ENCODE peak calls at places on chromosomes 1 and 21, in four cellular contexts. V, B, F and Q are unnamed samples. For H3K36me3 and H3K4me1, the result is how much of the 10 kb centered on the place peaks cover.

GRCh38 chr1:159196543-159196942 is 8.1 kb upstream of the ACKR1 start:
- DNase-seq in V (no peak), B (no peak), F (no peak), Q (no peak)

GRCh38 chr1:176222196-176222595 is 15.1 kb upstream of the COP1 start:
- DNase-seq in V (no peak), B (no peak), F (no peak), Q (no peak)

GRCh38 chr1:8349961-8350360 is 32.0 kb downstream of the SLC45A1 start:
- DNase-seq in V (no peak), B (no peak), F (no peak), Q (peak)

GRCh38 chr1:221510793-221511503 is 230.9 kb downstream of the DUSP10 start:
- DNase-seq in V (no peak), B (no peak), F (no peak), Q (no peak)

GRCh38 chr1:94422115-94422820 is 4.1 kb downstream of the ABCD3 start:
- DNase-seq in V (no peak), B (no peak), F (no peak), Q (no peak)

GRCh38 chr1:66725885-66726665 is 26.2 kb upstream of the DYNLT5 start:
- DNase-seq in V (peak), B (no peak), F (peak), Q (peak)

GRCh38 chr1:204073837-204074273 is 940 bp downstream of the SOX13 start:
- DNase-seq in V (no peak), B (no peak), F (no peak), Q (no peak)

GRCh38 chr1:110187139-110187890 is 22.8 kb upstream of the KCNC4 start:
- DNase-seq in V (no peak), B (no peak), F (no peak), Q (peak)

GRCh38 chr1:28144203-28145135 is 32.0 kb downstream of the PTAFR start:
- DNase-seq in V (no peak), B (no peak), F (no peak), Q (no peak)

GRCh38 chr1:232553050-232553754 is 76.7 kb downstream of the SIPA1L2 start:
- DNase-seq in V (peak), B (no peak), F (peak), Q (peak)

GRCh38 chr1:201468844-201469644 is at the start of gene PHLDA3:
- DNase-seq in V (peak), B (peak), F (peak), Q (peak)

GRCh38 chr1:161885013-161885412 is 118.9 kb downstream of the ATF6 start:
- DNase-seq in V (no peak), B (no peak), F (peak), Q (no peak)

GRCh38 chr21:36860736-36861594 is 105.5 kb downstream of the HLCS start:
- DNase-seq in V (peak), B (no peak), F (no peak), Q (no peak)

GRCh38 chr1:234972411-234973191 is 156.0 kb downstream of the TOMM20 start:
- DNase-seq in V (no peak), B (no peak), F (no peak), Q (no peak)

GRCh38 chr1:205013683-205014367 is 29.2 kb upstream of the CNTN2 start:
- DNase-seq in V (peak), B (no peak), F (no peak), Q (peak)

GRCh38 chr1:911875-912739 is 11.6 kb upstream of the SAMD11 start:
- DNase-seq in V (no peak), B (no peak), F (peak), Q (no peak)

GRCh38 chr1:117810553-117810952 is 118.9 kb downstream of the GDAP2 start:
- DNase-seq in V (no peak), B (no peak), F (no peak), Q (no peak)

GRCh38 chr1:206674745-206675175 is 9.9 kb upstream of the MAPKAPK2 start:
- DNase-seq in V (peak), B (peak), F (peak), Q (no peak)

GRCh38 chr1:203336097-203336496 is 14.8 kb downstream of the FMOD start:
- DNase-seq in V (no peak), B (no peak), F (no peak), Q (no peak)

GRCh38 chr1:35085421-35085820 is 6.2 kb downstream of the ZMYM1 start:
- DNase-seq in V (no peak), B (no peak), F (no peak), Q (no peak)

GRCh38 chr1:54488065-54488750 is 59.8 kb upstream of the ACOT11 start:
- DNase-seq in V (peak), B (peak), F (peak), Q (peak)
- TF ChIP-seq CTCF in V (no peak), B (peak), F (peak), Q (no peak)

GRCh38 chr1:207808322-207808705 is 56.5 kb downstream of the CD46 start:
- DNase-seq in V (peak), B (no peak), F (peak), Q (no peak)

GRCh38 chr1:207804746-207805468 is 53.1 kb downstream of the CD46 start:
- DNase-seq in V (no peak), B (no peak), F (no peak), Q (no peak)

GRCh38 chr1:207805841-207806421 is 54.1 kb downstream of the CD46 start:
- DNase-seq in V (peak), B (no peak), F (peak), Q (peak)

GRCh38 chr1:207807395-207808321 is 55.8 kb downstream of the CD46 start:
- DNase-seq in V (peak), B (no peak), F (peak), Q (no peak)

DNA sequence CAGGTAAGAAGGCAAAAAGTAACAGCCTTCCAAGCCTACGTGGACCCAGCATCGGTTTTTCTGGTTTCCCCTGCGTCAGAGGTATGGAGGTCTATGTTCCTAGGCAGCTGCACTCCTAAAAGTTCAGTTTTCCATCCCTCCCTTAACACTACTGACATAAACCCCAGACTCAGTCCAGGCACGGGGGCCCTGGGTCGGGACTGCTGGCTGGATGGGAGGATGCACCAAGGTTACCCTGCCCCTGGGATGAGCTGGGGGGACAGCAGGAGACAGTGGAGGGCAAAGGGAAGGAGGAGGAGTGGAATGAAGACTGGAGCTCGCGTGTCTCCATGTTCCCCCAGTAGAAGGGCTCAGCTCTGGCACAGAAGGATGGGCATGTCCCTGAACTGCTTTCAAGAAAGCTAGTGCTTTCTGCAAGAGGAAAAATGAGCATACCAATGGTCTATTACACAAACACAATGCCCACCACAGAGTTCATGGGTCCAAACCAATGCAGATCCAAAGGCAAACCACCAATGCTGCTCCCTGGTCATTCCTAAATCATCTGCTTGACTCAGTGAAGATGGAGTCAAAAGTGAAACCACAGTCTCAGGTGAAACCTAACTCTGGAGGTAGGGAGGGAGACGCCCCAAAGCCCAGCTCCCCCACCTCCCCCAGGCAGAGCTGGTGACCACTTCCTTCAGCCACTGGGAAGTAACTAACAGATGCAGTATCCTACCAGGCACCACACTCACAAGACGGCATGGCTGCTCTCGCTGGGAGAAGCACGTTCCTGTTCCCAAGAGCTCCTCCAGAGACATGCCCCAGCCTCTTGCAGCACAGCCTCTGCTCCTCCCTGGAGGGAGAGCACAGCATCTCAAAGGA is 54.9 kb downstream of the CD46 start:
- DNase-seq in V (no peak), B (no peak), F (no peak), Q (no peak)
- H3K36me3 ChIP-seq in V (under half), B (under half), F (under half), Q (under half)

GRCh38 chr1:41486892-41487728 is 2.6 kb upstream of the EDN2 start:
- DNase-seq in V (no peak), B (no peak), F (no peak), Q (no peak)
- H3K4me1 ChIP-seq in V (under half), B (under half), F (half or more), Q (under half)

GRCh38 chr21:42213082-42213774 is 5.7 kb upstream of the ABCG1 start:
- DNase-seq in V (no peak), B (no peak), F (peak), Q (no peak)
- TF ChIP-seq CTCF in V (no peak), B (no peak), F (no peak), Q (no peak)

GRCh38 chr1:13469343-13469742 is 44.5 kb downstream of the LRRC38 start:
- DNase-seq in V (no peak), B (no peak), F (no peak), Q (no peak)
- H3K36me3 ChIP-seq in V (under half), B (under half), F (under half), Q (under half)

GRCh38 chr1:41850029-41850428 is 68.7 kb downstream of the HIVEP3 start:
- DNase-seq in V (no peak), B (no peak), F (no peak), Q (no peak)

GRCh38 chr1:41851589-41851988 is 67.1 kb downstream of the HIVEP3 start:
- DNase-seq in V (no peak), B (no peak), F (peak), Q (no peak)

GRCh38 chr1:41853907-41854306 is 64.8 kb downstream of the HIVEP3 start:
- DNase-seq in V (no peak), B (no peak), F (no peak), Q (no peak)

GRCh38 chr1:41849211-41849759 is 69.4 kb downstream of the HIVEP3 start:
- DNase-seq in V (no peak), B (no peak), F (no peak), Q (no peak)

GRCh38 chr1:41852091-41852490 is 66.6 kb downstream of the HIVEP3 start:
- DNase-seq in V (no peak), B (no peak), F (no peak), Q (no peak)
- H3K4me1 ChIP-seq in V (under half), B (under half), F (under half), Q (under half)

GRCh38 chr21:14308234-14308633 is 74.7 kb downstream of the HSPA13 start:
- DNase-seq in V (no peak), B (no peak), F (no peak), Q (no peak)

GRCh38 chr21:14303731-14304488 is 79.0 kb downstream of the HSPA13 start:
- DNase-seq in V (no peak), B (no peak), F (no peak), Q (no peak)

GRCh38 chr21:14306143-14306907 is 76.6 kb downstream of the HSPA13 start:
- DNase-seq in V (no peak), B (no peak), F (no peak), Q (no peak)
- TF ChIP-seq CTCF in V (no peak), B (no peak), F (no peak), Q (peak)